ENCODE peak calls at places on chromosomes 7 and 10, in four cellular contexts. One of them, this sample, is unnamed.
A peak's percentile ranks its signal among the peaks of the same experiment; 100 is the strongest.

GRCh38 chr7:45511721-45512422 is 62.3 kb upstream of the ADCY1 start:
- DNase-seq in GM23248: no peak
- DNase-seq in CD4-positive, alpha-beta T cell: no peak
- DNase-seq in SJSA1: no peak
- DNase-seq in this sample: no peak

GRCh38 chr10:43949351-43949750 is 300.7 kb upstream of the ZNF32 start:
- DNase-seq in GM23248: no peak
- DNase-seq in CD4-positive, alpha-beta T cell: no peak
- DNase-seq in SJSA1: no peak
- DNase-seq in this sample: no peak

GRCh38 chr10:129932996-129933395 is 31.1 kb downstream of the EBF3 start:
- DNase-seq in GM23248: no peak
- DNase-seq in CD4-positive, alpha-beta T cell: no peak
- DNase-seq in SJSA1: no peak
- DNase-seq in this sample: no peak

GRCh38 chr7:10205690-10206089 is 768.0 kb upstream of the PHF14 start:
- DNase-seq in GM23248: no peak
- DNase-seq in CD4-positive, alpha-beta T cell: no peak
- DNase-seq in SJSA1: no peak
- DNase-seq in this sample: no peak

GRCh38 chr7:115054478-115055122 is 132.7 kb downstream of the MDFIC start:
- DNase-seq in GM23248: no peak
- DNase-seq in CD4-positive, alpha-beta T cell: no peak
- DNase-seq in SJSA1: no peak
- DNase-seq in this sample: no peak

GRCh38 chr10:77073066-77073960 is 564.3 kb downstream of the KCNMA1 start:
- DNase-seq in GM23248: peak; percentile 6
- DNase-seq in CD4-positive, alpha-beta T cell: no peak
- DNase-seq in SJSA1: no peak
- DNase-seq in this sample: no peak

GRCh38 chr7:20435305-20435704 is 104.6 kb downstream of the ITGB8 start:
- DNase-seq in GM23248: peak; percentile 86
- DNase-seq in CD4-positive, alpha-beta T cell: no peak
- DNase-seq in SJSA1: no peak
- DNase-seq in this sample: no peak

GRCh38 chr7:105088456-105088855 is 74.5 kb downstream of the KMT2E start:
- DNase-seq in GM23248: no peak
- DNase-seq in CD4-positive, alpha-beta T cell: no peak
- DNase-seq in SJSA1: no peak
- DNase-seq in this sample: no peak

GRCh38 chr7:27242046-27242579 is 489 bp upstream of the EVX1 start:
- DNase-seq in GM23248: no peak
- DNase-seq in CD4-positive, alpha-beta T cell: no peak
- DNase-seq in SJSA1: no peak
- DNase-seq in this sample: no peak

GRCh38 chr7:79810945-79811344 is 323.7 kb upstream of the GNAI1 start:
- DNase-seq in GM23248: no peak
- DNase-seq in CD4-positive, alpha-beta T cell: no peak
- DNase-seq in SJSA1: no peak
- DNase-seq in this sample: no peak

GRCh38 chr10:5644930-5645329 is 21.5 kb downstream of the ASB13 start:
- DNase-seq in GM23248: no peak
- DNase-seq in CD4-positive, alpha-beta T cell: no peak
- DNase-seq in SJSA1: no peak
- DNase-seq in this sample: no peak

GRCh38 chr10:12748186-12748585 is 253.3 kb downstream of the CCDC3 start:
- DNase-seq in GM23248: no peak
- DNase-seq in CD4-positive, alpha-beta T cell: no peak
- DNase-seq in SJSA1: no peak
- DNase-seq in this sample: peak; percentile 15

GRCh38 chr10:98364432-98365102 is 50.4 kb downstream of the PYROXD2 start:
- DNase-seq in GM23248: no peak
- DNase-seq in CD4-positive, alpha-beta T cell: no peak
- DNase-seq in SJSA1: no peak
- DNase-seq in this sample: no peak

GRCh38 chr7:106425017-106425719 is 140.4 kb upstream of the NAMPT start:
- DNase-seq in GM23248: peak; percentile 98
- DNase-seq in CD4-positive, alpha-beta T cell: no peak
- DNase-seq in SJSA1: peak; percentile 67
- DNase-seq in this sample: no peak
- H3K27ac ChIP-seq in GM23248: peak overlapping the region; percentile 83
- H3K27ac ChIP-seq in CD4-positive, alpha-beta T cell: no peak overlapping the region
- H3K27ac ChIP-seq in SJSA1: peak overlapping the region; percentile 58
- H3K27ac ChIP-seq in this sample: no peak overlapping the region

DNA sequence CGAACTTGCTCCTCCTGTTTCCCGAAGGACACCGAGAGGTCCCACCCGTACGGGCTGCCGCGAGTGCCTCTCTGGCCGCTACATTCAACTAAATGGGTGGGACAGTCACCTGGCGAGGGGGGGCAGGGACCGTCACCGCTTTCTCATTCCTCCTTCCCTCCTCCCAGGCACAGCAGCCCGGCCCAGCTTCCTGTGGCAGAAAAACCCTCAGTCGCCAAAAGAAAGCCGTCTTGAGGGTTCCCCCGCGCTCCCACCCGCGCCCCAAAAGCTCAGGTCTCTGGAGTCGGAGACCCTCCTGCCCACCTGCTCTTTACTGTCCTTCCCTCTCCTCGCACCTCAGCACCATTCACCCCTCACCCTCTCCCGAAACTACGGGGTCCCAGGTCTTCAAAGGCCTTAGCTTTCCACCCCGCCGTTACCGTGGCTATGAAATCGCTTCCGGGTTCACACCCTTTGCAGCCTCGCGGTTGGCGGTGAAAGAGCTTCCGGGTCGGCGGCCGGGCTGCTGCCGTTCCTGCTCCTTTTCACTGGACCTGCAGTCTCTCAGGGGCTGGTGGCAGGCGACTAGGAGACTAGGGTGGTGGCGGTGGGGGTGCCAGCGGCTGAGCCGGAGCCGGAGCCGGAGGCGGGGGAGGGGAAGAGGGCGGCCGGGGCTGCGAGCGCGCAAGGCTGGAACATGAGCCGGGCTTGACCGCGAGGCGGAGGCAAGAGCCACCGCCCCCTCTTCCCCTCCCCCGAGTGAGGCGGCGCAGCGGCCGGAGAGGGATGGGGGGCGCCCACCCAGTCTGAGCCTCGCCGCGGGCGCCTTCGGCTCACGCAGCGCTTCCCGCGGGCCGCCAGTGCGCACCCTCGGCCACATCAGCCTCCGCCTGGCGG is at the start of the genes ANKIB1 and KRIT1:
- DNase-seq in GM23248: peak; percentile 92
- DNase-seq in CD4-positive, alpha-beta T cell: peak; percentile 76
- DNase-seq in SJSA1: peak; percentile 79
- DNase-seq in this sample: peak; percentile 91
- H3K27ac ChIP-seq in GM23248: peak within 1 kb of the TSS; percentile 81
- H3K27ac ChIP-seq in CD4-positive, alpha-beta T cell: peak within 1 kb of the TSS; percentile 86
- H3K27ac ChIP-seq in SJSA1: peak within 1 kb of the TSS; percentile 89
- H3K27ac ChIP-seq in this sample: peak within 1 kb of the TSS; percentile 97

DNA sequence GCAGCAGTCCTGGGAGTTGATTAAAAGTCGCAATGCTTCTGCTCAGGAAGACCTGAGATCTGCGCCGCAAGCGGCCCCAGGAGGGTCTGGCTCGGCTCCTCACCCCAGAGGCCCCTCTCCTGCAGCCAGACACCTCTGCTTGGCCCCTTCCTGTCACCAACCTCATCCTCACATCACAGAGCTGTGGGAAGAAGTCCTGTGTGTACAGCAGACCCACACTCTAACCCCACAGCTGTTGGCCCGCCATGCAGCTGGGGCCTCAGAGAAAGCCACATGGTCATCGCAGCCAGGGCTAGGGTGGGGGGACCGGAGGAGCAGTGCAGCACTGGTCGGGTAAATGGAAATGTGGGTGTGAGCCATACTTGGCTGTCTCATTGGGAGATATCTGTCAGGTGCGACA is 97.7 kb downstream of the RGS10 start:
- DNase-seq in GM23248: no peak
- DNase-seq in CD4-positive, alpha-beta T cell: no peak
- DNase-seq in SJSA1: no peak
- DNase-seq in this sample: no peak
- H3K27ac ChIP-seq in GM23248: no peak overlapping the region
- H3K27ac ChIP-seq in CD4-positive, alpha-beta T cell: no peak overlapping the region
- H3K27ac ChIP-seq in SJSA1: no peak overlapping the region
- H3K27ac ChIP-seq in this sample: no peak overlapping the region

GRCh38 chr7:106744507-106745180 is 83.7 kb upstream of the CCDC71L start:
- DNase-seq in GM23248: no peak
- DNase-seq in CD4-positive, alpha-beta T cell: no peak
- DNase-seq in SJSA1: no peak
- DNase-seq in this sample: no peak
- H3K27ac ChIP-seq in GM23248: no peak overlapping the region
- H3K27ac ChIP-seq in CD4-positive, alpha-beta T cell: no peak overlapping the region
- H3K27ac ChIP-seq in SJSA1: no peak overlapping the region
- H3K27ac ChIP-seq in this sample: no peak overlapping the region

GRCh38 chr10:15334650-15335323 is 36.3 kb downstream of the FAM171A1 start:
- DNase-seq in GM23248: no peak
- DNase-seq in CD4-positive, alpha-beta T cell: no peak
- DNase-seq in SJSA1: no peak
- DNase-seq in this sample: no peak
- H3K27ac ChIP-seq in GM23248: no peak overlapping the region
- H3K27ac ChIP-seq in CD4-positive, alpha-beta T cell: no peak overlapping the region
- H3K27ac ChIP-seq in SJSA1: peak overlapping the region; percentile 37
- H3K27ac ChIP-seq in this sample: no peak overlapping the region